ENCODE peak calls at places on chromosomes 4 and X, in eight cellular contexts. S is D721Med; F is omental fat pad; V is fibroblast of mammary gland; H is activated CD4-positive, alpha-beta T cell treated with anti-CD3 and anti-CD28 coated beads for 24 hours; T is NCI-H187 treated with DMSO at 0.1 percent for 48 hours; G is NCI-H748 treated with DMSO at 0.1 percent for 48 hours; L is GM06990. D is an unnamed sample.

GRCh38 chr4:120916937-120917336 is 5.6 kb downstream of the PRDM5 start:
- DNase-seq in S (no peak), T (no peak), H (no peak), L (no peak), V (peak), F (no peak), G (no peak), D (no peak)

GRCh38 chr4:59643682-59644081 is 1556.4 kb upstream of the ADGRL3 start:
- DNase-seq in L (no peak), H (no peak), S (no peak), F (no peak), V (no peak), G (no peak), T (no peak), D (no peak)

GRCh38 chr4:93731448-93731847 is 97.1 kb upstream of the ATOH1 start:
- DNase-seq in T (no peak), L (no peak), H (no peak), G (no peak), F (no peak), V (no peak), S (no peak), D (no peak)

GRCh38 chrX:135974279-135974856 is 580 bp upstream of the MMGT1 start:
- DNase-seq in V (peak), T (no peak), S (peak), G (peak), L (peak), H (peak), F (peak), D (peak)

GRCh38 chr4:3508542-3508941 is 23.7 kb downstream of the LRPAP1 start:
- DNase-seq in L (no peak), T (no peak), V (no peak), G (no peak), H (no peak), F (no peak), S (no peak), D (no peak)

GRCh38 chrX:76148011-76148665 is 24.7 kb upstream of the PBDC1 start:
- DNase-seq in H (no peak), L (peak), F (no peak), S (no peak), V (peak), G (no peak), T (no peak), D (no peak)

GRCh38 chrX:11273544-11273943 is 19.7 kb upstream of the AMELX start:
- DNase-seq in G (no peak), L (no peak), S (no peak), H (no peak), V (peak), T (no peak), F (no peak), D (no peak)

GRCh38 chrX:66635360-66635759 is 3.5 kb downstream of the EDA2R start:
- DNase-seq in F (no peak), V (peak), S (no peak), G (no peak), H (no peak), L (no peak), T (no peak), D (no peak)

GRCh38 chr4:3523146-3523627 is 9.0 kb downstream of the LRPAP1 start:
- DNase-seq in S (no peak), V (no peak), F (no peak), H (no peak), L (no peak), T (no peak), G (no peak), D (no peak)

GRCh38 chrX:45807572-45808425 is 607.1 kb upstream of the DIPK2B start:
- DNase-seq in S (no peak), T (no peak), G (no peak), L (no peak), H (no peak), F (no peak), V (peak), D (no peak)

GRCh38 chr4:8857682-8858187 is 13.9 kb downstream of the HMX1 start:
- DNase-seq in S (no peak), V (no peak), G (no peak), H (no peak), L (no peak), F (no peak), T (no peak), D (no peak)

GRCh38 chr4:101366331-101366730 is 19.0 kb upstream of the PPP3CA start:
- DNase-seq in F (no peak), T (no peak), L (no peak), V (no peak), S (no peak), G (no peak), H (no peak), D (no peak)

GRCh38 chrX:50827996-50828395 is 14.0 kb upstream of the SHROOM4 start:
- DNase-seq in V (peak), G (no peak), S (no peak), H (no peak), T (no peak), F (no peak), L (no peak), D (no peak)

GRCh38 chrX:126929071-126929470 is 109.5 kb downstream of the PRR32 start:
- DNase-seq in L (no peak), G (no peak), F (no peak), V (no peak), T (no peak), H (no peak), S (no peak), D (no peak)

GRCh38 chr4:90025248-90025647 is 101.9 kb upstream of the CCSER1 start:
- DNase-seq in T (no peak), S (no peak), L (no peak), V (peak), H (no peak), G (no peak), F (no peak), D (no peak)